ENCODE peak calls at places on chromosomes 6 and 20, in six cellular contexts. One of them, this sample, is unnamed.

GRCh38 chr6:43119456-43119855 is 43.3 kb downstream of the PTK7 start:
- DNase-seq in IMR-90: no peak
- DNase-seq in trophoblast cell: no peak
- DNase-seq in H1: no peak
- DNase-seq in neuronal stem cell: no peak
- DNase-seq in mesenchymal stem cell: no peak
- DNase-seq in this sample: no peak

GRCh38 chr6:166621114-166621540 is 5.9 kb downstream of the RPS6KA2 start:
- DNase-seq in IMR-90: no peak
- DNase-seq in trophoblast cell: no peak
- DNase-seq in neuronal stem cell: no peak
- DNase-seq in mesenchymal stem cell: no peak
- DNase-seq in H1: no peak
- DNase-seq in this sample: peak

GRCh38 chr6:140744648-140745320 is 1370.3 kb upstream of the CITED2 start:
- DNase-seq in H1: no peak
- DNase-seq in neuronal stem cell: no peak
- DNase-seq in trophoblast cell: no peak
- DNase-seq in mesenchymal stem cell: peak
- DNase-seq in IMR-90: peak
- DNase-seq in this sample: no peak

GRCh38 chr20:42873259-42873658 is 316.4 kb downstream of the PTPRT start:
- DNase-seq in trophoblast cell: no peak
- DNase-seq in IMR-90: no peak
- DNase-seq in mesenchymal stem cell: no peak
- DNase-seq in H1: no peak
- DNase-seq in neuronal stem cell: no peak
- DNase-seq in this sample: no peak

GRCh38 chr6:110414669-110415296 is 592 bp downstream of the DDO start:
- DNase-seq in trophoblast cell: no peak
- DNase-seq in IMR-90: no peak
- DNase-seq in neuronal stem cell: no peak
- DNase-seq in mesenchymal stem cell: no peak
- DNase-seq in H1: no peak
- DNase-seq in this sample: no peak

GRCh38 chr6:131519670-131520436 is 53.2 kb upstream of the ARG1 start:
- DNase-seq in H1: no peak
- DNase-seq in trophoblast cell: peak
- DNase-seq in IMR-90: peak
- DNase-seq in neuronal stem cell: no peak
- DNase-seq in mesenchymal stem cell: peak
- DNase-seq in this sample: peak

GRCh38 chr6:132445201-132445951 is 44.1 kb upstream of the MOXD1 start:
- DNase-seq in IMR-90: peak
- DNase-seq in neuronal stem cell: no peak
- DNase-seq in trophoblast cell: peak
- DNase-seq in mesenchymal stem cell: peak
- DNase-seq in H1: no peak
- DNase-seq in this sample: no peak

GRCh38 chr6:125255201-125255600 is 46.6 kb downstream of the HDDC2 start:
- DNase-seq in mesenchymal stem cell: no peak
- DNase-seq in IMR-90: peak
- DNase-seq in neuronal stem cell: no peak
- DNase-seq in H1: no peak
- DNase-seq in trophoblast cell: no peak
- DNase-seq in this sample: no peak

GRCh38 chr6:15872252-15873103 is 209.7 kb upstream of the DTNBP1 start:
- DNase-seq in H1: no peak
- DNase-seq in trophoblast cell: no peak
- DNase-seq in IMR-90: no peak
- DNase-seq in neuronal stem cell: no peak
- DNase-seq in mesenchymal stem cell: peak
- DNase-seq in this sample: no peak

GRCh38 chr20:5156670-5157448 is 30.1 kb downstream of the CDS2 start:
- DNase-seq in IMR-90: peak
- DNase-seq in H1: no peak
- DNase-seq in neuronal stem cell: no peak
- DNase-seq in mesenchymal stem cell: peak
- DNase-seq in trophoblast cell: peak
- DNase-seq in this sample: no peak

GRCh38 chr6:10256113-10256690 is 158.7 kb downstream of the TFAP2A start:
- DNase-seq in mesenchymal stem cell: no peak
- DNase-seq in H1: no peak
- DNase-seq in trophoblast cell: peak
- DNase-seq in IMR-90: no peak
- DNase-seq in neuronal stem cell: no peak
- DNase-seq in this sample: no peak

GRCh38 chr6:149451361-149452061 is 33.3 kb downstream of the ZC3H12D start:
- DNase-seq in H1: no peak
- DNase-seq in neuronal stem cell: no peak
- DNase-seq in trophoblast cell: no peak
- DNase-seq in mesenchymal stem cell: no peak
- DNase-seq in IMR-90: no peak
- DNase-seq in this sample: no peak

GRCh38 chr6:37481793-37482192 is 17.9 kb downstream of the CCDC167 start:
- DNase-seq in trophoblast cell: no peak
- DNase-seq in neuronal stem cell: no peak
- DNase-seq in IMR-90: no peak
- DNase-seq in mesenchymal stem cell: no peak
- DNase-seq in H1: no peak
- DNase-seq in this sample: no peak

GRCh38 chr20:13046409-13046808 is 37.6 kb downstream of the SPTLC3 start:
- DNase-seq in mesenchymal stem cell: no peak
- DNase-seq in IMR-90: no peak
- DNase-seq in H1: no peak
- DNase-seq in neuronal stem cell: no peak
- DNase-seq in trophoblast cell: no peak
- DNase-seq in this sample: no peak

GRCh38 chr20:47139934-47140333 is 216.6 kb downstream of the ZMYND8 start:
- DNase-seq in H1: no peak
- DNase-seq in trophoblast cell: no peak
- DNase-seq in IMR-90: no peak
- DNase-seq in mesenchymal stem cell: no peak
- DNase-seq in neuronal stem cell: no peak
- DNase-seq in this sample: no peak

GRCh38 chr20:35443003-35443402 is 5.0 kb upstream of the GDF5 start:
- DNase-seq in neuronal stem cell: no peak
- DNase-seq in H1: no peak
- DNase-seq in IMR-90: peak
- DNase-seq in trophoblast cell: no peak
- DNase-seq in mesenchymal stem cell: peak
- DNase-seq in this sample: no peak

DNA sequence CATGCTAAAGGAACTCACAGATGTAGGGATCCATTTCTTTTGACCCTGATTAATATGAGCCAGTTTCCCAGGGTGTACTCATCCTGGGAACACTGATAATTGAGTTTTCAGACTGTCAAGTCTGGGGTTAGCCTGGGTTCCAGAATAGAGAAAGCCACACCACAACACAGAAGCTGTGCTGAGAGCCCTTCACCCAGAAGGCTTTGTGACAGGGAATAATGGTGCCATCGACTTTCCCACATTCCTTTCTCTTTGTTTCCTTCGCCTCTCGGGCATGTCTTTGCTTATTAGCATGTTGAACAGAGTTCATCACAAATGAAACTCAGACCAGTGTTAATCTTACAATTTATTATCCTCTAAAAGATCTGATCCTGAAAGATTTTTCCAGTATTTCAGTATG is 95.0 kb downstream of the TCP11 start:
- DNase-seq in neuronal stem cell: peak
- DNase-seq in H1: no peak
- DNase-seq in IMR-90: no peak
- DNase-seq in mesenchymal stem cell: no peak
- DNase-seq in trophoblast cell: no peak
- DNase-seq in this sample: no peak
- H3K9ac ChIP-seq in neuronal stem cell: no peak
- H3K9ac ChIP-seq in H1: no peak
- H3K9ac ChIP-seq in IMR-90: no peak
- H3K9ac ChIP-seq in mesenchymal stem cell: no peak
- H3K9ac ChIP-seq in trophoblast cell: no peak
- H3K9ac ChIP-seq in this sample: no peak

GRCh38 chr20:51022803-51023616 is at the start of gene KCNG1:
- DNase-seq in mesenchymal stem cell: peak
- DNase-seq in IMR-90: peak
- DNase-seq in neuronal stem cell: peak
- DNase-seq in trophoblast cell: peak
- DNase-seq in H1: peak
- DNase-seq in this sample: peak

GRCh38 chr20:51022227-51022802 is 592 bp downstream of the KCNG1 start:
- DNase-seq in H1: no peak
- DNase-seq in mesenchymal stem cell: no peak
- DNase-seq in IMR-90: no peak
- DNase-seq in neuronal stem cell: no peak
- DNase-seq in trophoblast cell: no peak
- DNase-seq in this sample: no peak

GRCh38 chr20:51024761-51025160 is 1.9 kb upstream of the KCNG1 start:
- DNase-seq in mesenchymal stem cell: no peak
- DNase-seq in H1: no peak
- DNase-seq in neuronal stem cell: no peak
- DNase-seq in IMR-90: no peak
- DNase-seq in trophoblast cell: no peak
- DNase-seq in this sample: no peak

GRCh38 chr20:51021067-51022025 is 1.6 kb downstream of the KCNG1 start:
- DNase-seq in neuronal stem cell: no peak
- DNase-seq in trophoblast cell: no peak
- DNase-seq in H1: no peak
- DNase-seq in IMR-90: peak
- DNase-seq in mesenchymal stem cell: no peak
- DNase-seq in this sample: no peak

GRCh38 chr20:51023617-51024155 is 779 bp upstream of the KCNG1 start:
- DNase-seq in mesenchymal stem cell: no peak
- DNase-seq in IMR-90: no peak
- DNase-seq in neuronal stem cell: no peak
- DNase-seq in trophoblast cell: no peak
- DNase-seq in H1: no peak
- DNase-seq in this sample: no peak
- H3K23ac ChIP-seq in mesenchymal stem cell: peak
- H3K23ac ChIP-seq in IMR-90: no peak
- H3K23ac ChIP-seq in neuronal stem cell: peak
- H3K23ac ChIP-seq in trophoblast cell: no peak
- H3K23ac ChIP-seq in H1: no peak
- H3K23ac ChIP-seq in this sample: no peak

GRCh38 chr6:121848523-121849255 is 413.2 kb downstream of the GJA1 start:
- DNase-seq in mesenchymal stem cell: no peak
- DNase-seq in H1: no peak
- DNase-seq in trophoblast cell: no peak
- DNase-seq in neuronal stem cell: no peak
- DNase-seq in IMR-90: peak
- DNase-seq in this sample: no peak
- H2AFZ ChIP-seq in mesenchymal stem cell: no peak
- H2AFZ ChIP-seq in H1: peak
- H2AFZ ChIP-seq in trophoblast cell: no peak
- H2AFZ ChIP-seq in neuronal stem cell: peak
- H2AFZ ChIP-seq in IMR-90: no peak
- H2AFZ ChIP-seq in this sample: no peak

GRCh38 chr6:47134476-47135189 is 92.5 kb upstream of the ADGRF1 start:
- DNase-seq in neuronal stem cell: no peak
- DNase-seq in trophoblast cell: no peak
- DNase-seq in IMR-90: peak
- DNase-seq in mesenchymal stem cell: peak
- DNase-seq in H1: no peak
- DNase-seq in this sample: no peak
- H3K9ac ChIP-seq in neuronal stem cell: no peak
- H3K9ac ChIP-seq in trophoblast cell: no peak
- H3K9ac ChIP-seq in IMR-90: peak
- H3K9ac ChIP-seq in mesenchymal stem cell: peak
- H3K9ac ChIP-seq in H1: no peak
- H3K9ac ChIP-seq in this sample: no peak

GRCh38 chr20:3174442-3175263 is 1.3 kb upstream of the LZTS3 start:
- DNase-seq in trophoblast cell: peak
- DNase-seq in H1: peak
- DNase-seq in mesenchymal stem cell: peak
- DNase-seq in IMR-90: peak
- DNase-seq in neuronal stem cell: no peak
- DNase-seq in this sample: no peak
- H3K23ac ChIP-seq in trophoblast cell: no peak
- H3K23ac ChIP-seq in H1: no peak
- H3K23ac ChIP-seq in mesenchymal stem cell: peak
- H3K23ac ChIP-seq in IMR-90: peak
- H3K23ac ChIP-seq in neuronal stem cell: peak
- H3K23ac ChIP-seq in this sample: no peak